ENCODE peak calls at places on chromosomes 6 and 20, in five cellular contexts. T is NCI-H1092; V is activated T-cell treated with anti-CD3 and anti-CD28 coated beads, Interleukin-2, amount 50 U/mL, for 72 hours; G is cardiac fibroblast; S is epithelial cell of esophagus. K is an unnamed sample.

GRCh38 chr6:89022747-89023289 is 57.7 kb upstream of the PNRC1 start:
- DNase-seq in T (no peak), V (no peak), G (peak; percentile 72), S (peak; percentile 55), K (no peak)

GRCh38 chr20:7629880-7630279 is 310.4 kb downstream of the HAO1 start:
- DNase-seq in T (no peak), V (no peak), G (no peak), S (peak; percentile 18), K (no peak)

GRCh38 chr20:35953411-35954199 is 697 bp downstream of the SCAND1 start:
- DNase-seq in T (peak; percentile 42), V (peak; percentile 79), G (peak; percentile 48), S (peak; percentile 49), K (peak; percentile 19)

GRCh38 chr6:118963003-118963402 is 28.0 kb upstream of the MCM9 start:
- DNase-seq in T (no peak), V (no peak), G (peak; percentile 35), S (peak; percentile 8), K (no peak)

GRCh38 chr6:164859791-164860190 is 449.6 kb downstream of the C6orf118 start:
- DNase-seq in T (no peak), V (no peak), G (no peak), S (no peak), K (no peak)

GRCh38 chr6:24919404-24919892 is 16.3 kb downstream of the RIPOR2 start:
- DNase-seq in T (peak; percentile 84), V (no peak), G (no peak), S (no peak), K (no peak)

GRCh38 chr20:38665094-38665493 is 59.2 kb upstream of the SLC32A1 start:
- DNase-seq in T (no peak), V (no peak), G (no peak), S (no peak), K (no peak)

GRCh38 chr6:112245511-112246203 is 8.7 kb downstream of the LAMA4 start:
- DNase-seq in T (no peak), V (no peak), G (peak; percentile 85), S (no peak), K (no peak)

GRCh38 chr6:46090115-46091079 is 39.4 kb upstream of the ENPP4 start:
- DNase-seq in T (peak; percentile 9), V (peak; percentile 62), G (peak; percentile 67), S (peak; percentile 57), K (peak; percentile 4)

GRCh38 chr6:132910759-132911158 is 96.4 kb downstream of the RPS12 start:
- DNase-seq in T (no peak), V (no peak), G (no peak), S (no peak), K (no peak)

GRCh38 chr20:10339609-10340008 is 94.4 kb downstream of the MKKS start:
- DNase-seq in T (no peak), V (no peak), G (no peak), S (no peak), K (no peak)

GRCh38 chr6:191487-192312 is 100.6 kb upstream of the DUSP22 start:
- DNase-seq in T (no peak), V (no peak), G (no peak), S (no peak), K (no peak)

GRCh38 chr6:3176562-3177355 is 19.4 kb upstream of the TUBB2A start:
- DNase-seq in T (no peak), V (peak; percentile 56), G (peak; percentile 88), S (peak; percentile 93), K (no peak)

GRCh38 chr20:15061955-15062354 is 724.5 kb upstream of the FLRT3 start:
- DNase-seq in T (no peak), V (no peak), G (no peak), S (peak; percentile 69), K (no peak)

GRCh38 chr6:82364087-82365010 is 732 bp downstream of the TPBG start:
- DNase-seq in T (peak; percentile 38), V (peak; percentile 14), G (peak; percentile 75), S (peak; percentile 77), K (no peak)

GRCh38 chr6:149079911-149080501 is 237.5 kb upstream of the TAB2 start:
- DNase-seq in T (no peak), V (no peak), G (peak; percentile 70), S (peak; percentile 65), K (no peak)

GRCh38 chr20:51338692-51339440 is 203.7 kb downstream of the NFATC2 start:
- DNase-seq in T (no peak), V (no peak), G (peak; percentile 48), S (peak; percentile 70), K (no peak)

GRCh38 chr20:539848-540247 is 3.7 kb downstream of the CSNK2A1 start:
- DNase-seq in T (no peak), V (no peak), G (peak; percentile 71), S (peak; percentile 75), K (no peak)

GRCh38 chr20:57425150-57426013 is 34.2 kb downstream of the RBM38 start:
- DNase-seq in T (no peak), V (no peak), G (peak; percentile 31), S (no peak), K (no peak)

GRCh38 chr6:158605266-158605878 is 39.2 kb downstream of the DYNLT1 start:
- DNase-seq in T (peak; percentile 71), V (peak; percentile 56), G (peak; percentile 84), S (peak; percentile 77), K (no peak)

GRCh38 chr6:37493047-37493995 is 6.4 kb downstream of the CCDC167 start:
- DNase-seq in T (peak; percentile 79), V (no peak), G (no peak), S (no peak), K (no peak)

GRCh38 chr20:43570496-43570895 is 11.7 kb downstream of the SGK2 start:
- DNase-seq in T (no peak), V (no peak), G (no peak), S (no peak), K (no peak)

GRCh38 chr20:19880256-19881079 is 122.4 kb downstream of the RIN2 start:
- DNase-seq in T (no peak), V (no peak), G (peak; percentile 79), S (peak; percentile 86), K (no peak)

GRCh38 chr20:33979094-33979493 is 14.6 kb upstream of the RALY start:
- DNase-seq in T (no peak), V (no peak), G (no peak), S (peak; percentile 5), K (no peak)

GRCh38 chr6:136103763-136104311 is 146.3 kb downstream of the MTFR2 start:
- DNase-seq in T (no peak), V (no peak), G (peak; percentile 82), S (no peak), K (no peak)

GRCh38 chr20:23151008-23151703 is 65.0 kb upstream of the CD93 start:
- DNase-seq in T (no peak), V (no peak), G (no peak), S (no peak), K (no peak)

GRCh38 chr20:22350624-22351023 is 233.7 kb downstream of the FOXA2 start:
- DNase-seq in T (no peak), V (no peak), G (no peak), S (no peak), K (no peak)

GRCh38 chr6:33974471-33974870 is 170.7 kb upstream of the MLN start:
- DNase-seq in T (no peak), V (no peak), G (no peak), S (no peak), K (no peak)

GRCh38 chr20:58692579-58693225 is at the start of gene NPEPL1:
- DNase-seq in T (peak; percentile 14), V (peak; percentile 87), G (peak; percentile 84), S (peak; percentile 69), K (no peak)

GRCh38 chr6:36263390-36263789 is 6.5 kb upstream of the PNPLA1 start:
- DNase-seq in T (no peak), V (no peak), G (no peak), S (no peak), K (no peak)

GRCh38 chr6:40956871-40957270 is 82.2 kb downstream of the UNC5CL start:
- DNase-seq in T (no peak), V (no peak), G (no peak), S (peak; percentile 49), K (no peak)

GRCh38 chr6:34172961-34173775 is 27.3 kb upstream of the GRM4 start:
- DNase-seq in T (no peak), V (no peak), G (no peak), S (peak; percentile 62), K (no peak)

GRCh38 chr20:37564016-37564387 is 36.3 kb upstream of the BLCAP start:
- DNase-seq in T (no peak), V (no peak), G (no peak), S (no peak), K (no peak)

K was measured in KG1.